ENCODE peak calls at places on chromosomes 11 and 22, in six cellular contexts. O is body of pancreas; Y is CD4-positive, alpha-beta T cell; X is cardiac muscle cell; N is GM23338; B is lower lobe of right lung. G is an unnamed sample.
A peak's percentile ranks its signal among the peaks of the same experiment; 100 is the strongest.

GRCh38 chr11:28259177-28259843 is 151.1 kb downstream of the METTL15 start:
- DNase-seq in O (no peak), Y (no peak), X (no peak), N (no peak), B (no peak), G (no peak)

GRCh38 chr11:61333638-61334433 is 808 bp downstream of the TKFC start:
- DNase-seq in O (no peak), Y (no peak), X (no peak), N (no peak), B (no peak), G (no peak)

GRCh38 chr22:38572065-38572464 is 2.1 kb upstream of the DMC1 start:
- DNase-seq in O (peak; percentile 37), Y (peak; percentile 24), X (peak; percentile 67), N (peak; percentile 70), B (no peak), G (peak; percentile 32)

GRCh38 chr11:107017433-107018227 is 646 bp downstream of the GUCY1A2 start:
- DNase-seq in O (peak; percentile 56), Y (no peak), X (peak; percentile 73), N (peak; percentile 88), B (peak; percentile 45), G (peak; percentile 47)

GRCh38 chr22:22884888-22885840 is 2.5 kb upstream of the IGLL5 start:
- DNase-seq in O (no peak), Y (no peak), X (no peak), N (no peak), B (no peak), G (no peak)

GRCh38 chr11:67631427-67631826 is 1.7 kb upstream of the NUDT8 start:
- DNase-seq in O (no peak), Y (no peak), X (no peak), N (no peak), B (peak; percentile 52), G (peak; percentile 67)

GRCh38 chr22:21078916-21079315 is 33.2 kb downstream of the LRRC74B start:
- DNase-seq in O (no peak), Y (no peak), X (no peak), N (no peak), B (no peak), G (no peak)

GRCh38 chr11:113417428-113417827 is 29.8 kb downstream of the ANKK1 start:
- DNase-seq in O (no peak), Y (no peak), X (no peak), N (no peak), B (no peak), G (no peak)

GRCh38 chr11:2674681-2675131 is 25.1 kb downstream of the KCNQ1OT1 start:
- DNase-seq in O (peak; percentile 57), Y (no peak), X (no peak), N (peak; percentile 16), B (no peak), G (no peak)

GRCh38 chr11:8167796-8168195 is 1.0 kb downstream of the RIC3 start:
- DNase-seq in O (no peak), Y (no peak), X (peak; percentile 37), N (no peak), B (no peak), G (no peak)

GRCh38 chr11:11640152-11640551 is 18.3 kb upstream of the GALNT18 start:
- DNase-seq in O (no peak), Y (no peak), X (no peak), N (no peak), B (no peak), G (no peak)

GRCh38 chr11:11068113-11068512 is 210.3 kb upstream of the ZBED5 start:
- DNase-seq in O (no peak), Y (no peak), X (no peak), N (no peak), B (no peak), G (no peak)

GRCh38 chr11:21894492-21894891 is 298.4 kb upstream of the ANO5 start:
- DNase-seq in O (no peak), Y (no peak), X (no peak), N (no peak), B (no peak), G (no peak)

DNA sequence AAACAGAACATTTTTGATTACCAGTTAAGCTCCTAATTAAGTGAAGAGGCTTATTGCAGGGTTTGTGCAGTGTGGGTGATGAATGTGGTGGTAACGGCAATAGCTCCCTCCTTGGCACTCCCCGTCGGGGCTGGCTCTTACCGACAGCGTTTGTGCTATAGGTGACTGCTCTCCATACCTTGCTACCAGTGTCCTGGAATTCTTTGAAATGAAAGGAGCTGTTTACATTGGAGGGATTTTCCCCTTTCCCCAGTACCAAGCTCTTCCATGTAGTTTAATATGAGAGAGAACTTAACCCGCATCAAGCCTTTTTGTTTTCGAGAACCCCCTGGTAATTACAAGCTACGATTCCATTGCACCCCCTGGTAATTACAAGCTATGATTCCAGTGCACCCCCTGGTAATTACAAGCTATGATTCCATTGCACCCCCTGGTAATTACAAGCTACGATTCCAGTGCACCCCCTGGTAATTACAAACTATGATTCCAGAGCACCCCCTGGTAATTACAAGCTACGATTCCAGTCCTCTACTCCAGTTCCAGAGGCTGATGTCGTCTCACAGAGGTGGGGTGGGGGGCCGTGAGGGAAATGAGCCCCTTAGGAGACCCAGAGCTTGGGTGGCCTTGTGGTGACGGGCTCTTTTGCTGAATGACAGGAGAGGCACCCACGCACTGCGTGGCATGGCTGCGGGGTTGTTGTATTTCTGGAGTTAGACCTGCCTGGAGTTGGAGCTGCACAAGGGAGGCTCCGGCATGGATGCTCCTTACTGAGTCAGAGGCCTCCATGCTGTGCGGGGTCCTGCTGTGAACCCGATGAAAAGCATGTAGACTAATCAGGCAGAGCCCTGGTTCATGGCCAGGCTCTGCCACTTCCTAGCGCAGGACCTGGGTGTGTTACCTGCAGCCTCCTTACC is 205.3 kb downstream of the TBC1D22A start:
- DNase-seq in O (no peak), Y (no peak), X (no peak), N (peak; percentile 25), B (no peak), G (no peak)
- H3K27me3 ChIP-seq in O (no peaks in the 10 kb centered on the region), Y (no peaks in the 10 kb centered on the region), X (peaks cover 14% of the 10 kb centered on the region), N (no peaks in the 10 kb centered on the region), B (no peaks in the 10 kb centered on the region), G (no peaks in the 10 kb centered on the region)

GRCh38 chr11:69999721-70000120 is 78.4 kb upstream of the ANO1 start:
- DNase-seq in O (no peak), Y (no peak), X (no peak), N (peak; percentile 52), B (no peak), G (no peak)
- H3K27me3 ChIP-seq in O (no peaks in the 10 kb centered on the region), Y (peaks cover 6% of the 10 kb centered on the region), X (peaks cover 3% of the 10 kb centered on the region), N (peaks cover 31% of the 10 kb centered on the region), B (no peaks in the 10 kb centered on the region), G (no peaks in the 10 kb centered on the region)

DNA sequence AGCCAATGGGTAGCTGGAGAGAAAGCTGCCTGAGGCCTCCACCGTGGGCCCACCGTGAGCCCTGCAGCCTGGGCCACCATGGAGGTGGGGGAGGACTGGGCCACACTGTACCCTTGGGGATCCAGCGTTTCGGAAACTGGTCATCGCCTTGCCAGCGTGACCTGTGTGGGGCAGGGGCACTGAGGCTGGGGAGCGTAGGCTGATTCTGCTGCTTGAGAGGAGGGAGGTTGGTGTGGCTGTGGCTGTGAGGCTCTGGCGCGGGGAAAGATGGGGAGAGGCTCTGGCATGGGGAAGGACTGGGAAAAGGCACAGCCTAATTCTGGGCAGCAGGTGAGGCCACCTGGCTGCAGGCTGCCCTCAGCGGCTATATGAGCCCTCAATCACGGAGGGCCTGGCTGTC is 12.6 kb upstream of the TTLL12 start:
- DNase-seq in O (no peak), Y (no peak), X (no peak), N (no peak), B (no peak), G (no peak)
- H3K27me3 ChIP-seq in O (no peaks in the 10 kb centered on the region), Y (no peaks in the 10 kb centered on the region), X (no peaks in the 10 kb centered on the region), N (no peaks in the 10 kb centered on the region), B (peaks cover 3% of the 10 kb centered on the region), G (no peaks in the 10 kb centered on the region)

GRCh38 chr11:215581-216037 is 8.1 kb downstream of the RIC8A start:
- DNase-seq in O (no peak), Y (no peak), X (no peak), N (no peak), B (no peak), G (no peak)

GRCh38 chr11:214083-214482 is 6.6 kb downstream of the RIC8A start:
- DNase-seq in O (no peak), Y (no peak), X (no peak), N (no peak), B (no peak), G (no peak)

GRCh38 chr11:217704-218103 is 10.2 kb downstream of the RIC8A start:
- DNase-seq in O (no peak), Y (no peak), X (no peak), N (no peak), B (no peak), G (no peak)

GRCh38 chr11:218815-219593 is 11.5 kb downstream of the RIC8A start:
- DNase-seq in O (no peak), Y (no peak), X (no peak), N (no peak), B (no peak), G (no peak)

GRCh38 chr11:216081-216974 is 8.8 kb downstream of the RIC8A start:
- DNase-seq in O (no peak), Y (no peak), X (no peak), N (no peak), B (no peak), G (no peak)
- H3K27me3 ChIP-seq in O (no peaks in the 10 kb centered on the region), Y (no peaks in the 10 kb centered on the region), X (no peaks in the 10 kb centered on the region), N (no peaks in the 10 kb centered on the region), B (no peaks in the 10 kb centered on the region), G (no peaks in the 10 kb centered on the region)

GRCh38 chr22:44389181-44389580 is 76.4 kb upstream of the SHISAL1 start:
- DNase-seq in O (no peak), Y (no peak), X (no peak), N (no peak), B (peak; percentile 28), G (no peak)

GRCh38 chr22:44392446-44392921 is 79.7 kb upstream of the SHISAL1 start:
- DNase-seq in O (peak; percentile 3), Y (no peak), X (no peak), N (no peak), B (peak; percentile 29), G (no peak)

GRCh38 chr22:44391481-44392445 is 79.0 kb upstream of the SHISAL1 start:
- DNase-seq in O (peak; percentile 4), Y (no peak), X (no peak), N (peak; percentile 47), B (no peak), G (no peak)

GRCh38 chr22:44389926-44390925 is 77.5 kb upstream of the SHISAL1 start:
- DNase-seq in O (peak; percentile 0), Y (no peak), X (no peak), N (no peak), B (peak; percentile 20), G (peak; percentile 5)

DNA sequence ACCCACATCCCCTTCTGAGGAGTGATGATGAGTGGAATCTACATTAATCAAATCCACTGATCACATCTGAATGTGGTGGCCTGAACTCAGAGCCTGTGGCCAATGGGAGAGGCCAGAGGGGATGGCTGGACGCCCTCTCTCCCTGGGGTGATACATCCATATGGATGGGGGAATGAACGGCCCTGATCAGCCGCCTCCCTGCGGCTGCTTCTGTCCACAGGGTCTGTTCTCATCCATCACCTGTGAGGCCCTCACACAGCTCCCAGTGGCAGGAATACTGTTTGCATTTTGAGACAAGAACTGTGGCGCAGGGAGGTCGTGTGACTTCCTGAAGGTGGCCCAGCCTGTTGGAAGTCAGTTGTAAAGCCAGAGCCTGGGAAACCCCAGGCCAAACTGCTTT is 78.3 kb upstream of the SHISAL1 start:
- DNase-seq in O (no peak), Y (no peak), X (no peak), N (no peak), B (no peak), G (peak; percentile 6)
- H3K27me3 ChIP-seq in O (no peaks in the 10 kb centered on the region), Y (no peaks in the 10 kb centered on the region), X (no peaks in the 10 kb centered on the region), N (no peaks in the 10 kb centered on the region), B (peaks cover 12% of the 10 kb centered on the region), G (no peaks in the 10 kb centered on the region)

DNA sequence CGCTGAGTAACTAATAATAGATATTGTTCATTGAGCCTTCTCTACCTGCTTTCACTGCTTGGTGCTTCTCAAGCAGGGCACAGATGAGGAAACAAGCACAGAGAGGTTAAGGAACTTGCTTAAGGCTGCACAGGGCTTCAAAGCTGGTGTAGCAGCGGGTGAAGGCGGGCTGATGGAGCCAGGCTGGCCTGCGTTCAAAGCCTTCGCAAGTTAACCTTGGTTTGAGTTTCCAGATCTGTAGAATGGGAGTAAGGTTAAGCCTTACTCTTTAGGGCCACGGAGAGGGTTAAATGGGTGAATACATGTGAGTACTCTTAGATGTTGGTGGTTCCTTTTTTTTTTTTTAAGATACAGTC is 36.2 kb upstream of the EIF3D start:
- DNase-seq in O (no peak), Y (no peak), X (no peak), N (no peak), B (no peak), G (no peak)
- H3K27me3 ChIP-seq in O (no peaks in the 10 kb centered on the region), Y (peaks cover 23% of the 10 kb centered on the region), X (no peaks in the 10 kb centered on the region), N (no peaks in the 10 kb centered on the region), B (peaks cover 36% of the 10 kb centered on the region), G (no peaks in the 10 kb centered on the region)

G was measured in heart left ventricle.